ENCODE peak calls at places on chromosomes 2 and 18, in four cellular contexts. E, S, L and P are unnamed samples. For H3K4me1, the result is how much of the 10 kb centered on the place peaks cover.

GRCh38 chr2:232981356-232981755 is 31.7 kb downstream of the NGEF start:
- DNase-seq in L (no peak), S (no peak), E (no peak), P (no peak)

GRCh38 chr2:207375207-207375875 is 154.4 kb upstream of the CREB1 start:
- DNase-seq in S (no peak), E (no peak), L (no peak), P (no peak)

GRCh38 chr2:241344925-241345651 is 11.0 kb upstream of the FARP2 start:
- DNase-seq in S (no peak), E (no peak), L (peak), P (no peak)

GRCh38 chr18:11989174-11989573 is 7.9 kb downstream of the IMPA2 start:
- DNase-seq in S (no peak), L (no peak), E (no peak), P (no peak)

GRCh38 chr18:7728297-7728696 is 161.2 kb downstream of the PTPRM start:
- DNase-seq in L (no peak), S (no peak), E (no peak), P (no peak)

GRCh38 chr2:154484338-154485099 is 214.0 kb upstream of the KCNJ3 start:
- DNase-seq in L (no peak), E (no peak), S (no peak), P (no peak)

GRCh38 chr2:109447251-109447661 is 166.5 kb downstream of the SEPTIN10 start:
- DNase-seq in E (no peak), L (peak), S (no peak), P (no peak)

GRCh38 chr2:673615-674318 is 3.4 kb downstream of the TMEM18 start:
- DNase-seq in S (no peak), L (peak), E (no peak), P (no peak)

GRCh38 chr18:50969448-50969847 is 1.6 kb downstream of the ELAC1 start:
- DNase-seq in E (no peak), S (no peak), L (no peak), P (no peak)

GRCh38 chr2:60555066-60555793 is 1.8 kb upstream of the BCL11A start:
- DNase-seq in S (peak), L (peak), E (peak), P (peak)

GRCh38 chr2:231612199-231613053 is 19.8 kb downstream of the TEX44 start:
- DNase-seq in S (peak), L (peak), E (peak), P (peak)
- H3K4me1 ChIP-seq in S (half or more), L (under half), E (under half), P (under half)

GRCh38 chr2:142866426-142866825 is 11.0 kb upstream of the KYNU start:
- DNase-seq in L (no peak), E (no peak), S (no peak), P (no peak)
- H3K4me3 ChIP-seq in L (peak), E (no peak), S (no peak), P (no peak)

GRCh38 chr2:211144078-211144477 is 587.7 kb downstream of the CPS1 start:
- DNase-seq in E (no peak), S (no peak), L (peak), P (no peak)
- H3K27ac ChIP-seq in E (no peak), S (no peak), L (no peak), P (no peak)

DNA sequence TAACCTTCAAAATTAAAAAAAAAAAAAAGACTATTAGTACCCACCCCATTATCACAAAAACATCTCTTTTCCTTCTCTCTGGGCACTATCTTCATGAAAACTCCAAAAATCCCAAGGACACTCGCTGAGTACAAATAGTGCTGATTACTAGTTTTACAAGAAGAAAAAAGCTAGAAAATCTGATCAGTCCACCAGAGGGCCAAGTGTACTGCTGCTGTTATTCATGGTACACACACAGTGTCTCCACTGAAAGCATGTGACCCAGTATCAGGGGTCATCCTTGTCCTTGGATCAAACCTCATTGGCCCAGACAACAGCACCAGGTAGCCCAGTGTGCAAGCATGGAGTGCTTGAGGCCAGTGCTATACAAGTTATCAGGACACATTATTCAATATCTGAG is 382.7 kb upstream of the KLHL29 start:
- DNase-seq in E (no peak), L (no peak), S (no peak), P (no peak)
- H3K4me1 ChIP-seq in E (under half), L (under half), S (under half), P (under half)

GRCh38 chr2:113756088-113757058 is at the start of gene SLC35F5:
- DNase-seq in L (peak), E (peak), S (peak), P (peak)

GRCh38 chr2:113755690-113756063 is 765 bp downstream of the SLC35F5 start:
- DNase-seq in L (peak), E (no peak), S (peak), P (no peak)

GRCh38 chr2:113757059-113757657 is 716 bp upstream of the SLC35F5 start:
- DNase-seq in L (no peak), S (no peak), E (no peak), P (no peak)

GRCh38 chr2:113754989-113755689 is 1.3 kb downstream of the SLC35F5 start:
- DNase-seq in S (peak), L (peak), E (no peak), P (no peak)

DNA sequence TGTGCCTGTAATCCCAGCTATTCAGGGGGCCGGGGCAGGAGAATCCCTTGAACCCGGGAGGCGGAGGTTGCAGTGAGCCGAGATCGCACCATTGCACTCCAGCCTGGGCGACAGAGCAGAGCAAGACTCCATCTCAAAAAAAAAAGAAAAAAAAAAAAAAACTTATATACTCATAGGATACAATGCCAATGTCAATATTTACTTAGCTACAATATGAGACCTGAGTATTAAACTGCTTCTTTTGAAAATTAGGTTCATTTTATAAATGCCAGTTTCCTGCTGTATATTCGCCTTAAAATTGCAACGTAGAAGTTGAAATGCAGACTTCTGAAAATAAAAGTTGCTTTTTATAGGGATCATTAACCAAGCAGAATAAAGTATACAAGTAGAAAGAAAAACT is 2.3 kb downstream of the SLC35F5 start:
- DNase-seq in S (no peak), E (no peak), L (no peak), P (no peak)
- H3K4me3 ChIP-seq in S (peak), E (no peak), L (peak), P (peak)

DNA sequence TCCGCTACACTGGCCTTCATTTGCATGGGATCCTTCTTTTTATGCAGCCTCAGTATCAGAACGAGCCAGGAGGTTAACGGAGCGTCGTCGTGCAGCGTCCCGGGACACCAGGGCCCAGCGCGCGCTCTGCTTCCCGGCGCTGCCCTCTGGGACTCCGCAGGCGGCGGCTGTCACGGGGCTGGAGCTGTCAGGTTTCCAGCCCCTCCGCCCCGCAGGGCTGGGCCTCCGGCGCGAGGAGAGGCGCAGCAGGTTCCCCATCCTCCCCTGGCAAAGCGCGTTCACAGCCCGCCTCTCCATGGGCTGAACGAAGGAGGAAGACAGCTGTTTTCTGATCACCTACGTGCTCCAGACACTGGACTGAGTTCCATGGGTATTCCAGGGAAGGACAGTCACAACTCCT is 12.5 kb upstream of the PAX8 start:
- DNase-seq in L (no peak), E (no peak), S (no peak), P (no peak)
- H3K27ac ChIP-seq in L (no peak), E (no peak), S (no peak), P (no peak)

GRCh38 chr18:3460823-3461398 is 10.9 kb downstream of the TGIF1 start:
- DNase-seq in L (no peak), S (no peak), E (no peak), P (no peak)

GRCh38 chr18:3461704-3462103 is 11.7 kb downstream of the TGIF1 start:
- DNase-seq in S (no peak), L (no peak), E (no peak), P (no peak)

GRCh38 chr18:3466051-3466450 is 16.1 kb downstream of the TGIF1 start:
- DNase-seq in E (no peak), S (no peak), L (peak), P (no peak)

GRCh38 chr18:3466872-3467271 is 16.9 kb downstream of the TGIF1 start:
- DNase-seq in E (no peak), S (peak), L (no peak), P (peak)

GRCh38 chr18:3463052-3463451 is 13.1 kb downstream of the TGIF1 start:
- DNase-seq in L (peak), S (no peak), E (no peak), P (no peak)
- H3K4me1 ChIP-seq in L (half or more), S (under half), E (under half), P (under half)

GRCh38 chr18:37252854-37253396 is 312.7 kb downstream of the CELF4 start:
- DNase-seq in S (no peak), E (no peak), L (no peak), P (no peak)

GRCh38 chr18:37254973-37255372 is 310.6 kb downstream of the CELF4 start:
- DNase-seq in L (no peak), S (no peak), E (no peak), P (no peak)

GRCh38 chr18:37253424-37254255 is 312.0 kb downstream of the CELF4 start:
- DNase-seq in L (peak), S (no peak), E (no peak), P (no peak)

GRCh38 chr18:37252342-37252741 is 313.3 kb downstream of the CELF4 start:
- DNase-seq in L (no peak), E (no peak), S (no peak), P (no peak)

GRCh38 chr18:37254256-37254880 is 311.2 kb downstream of the CELF4 start:
- DNase-seq in E (no peak), S (no peak), L (peak), P (no peak)
- H3K4me3 ChIP-seq in E (no peak), S (no peak), L (peak), P (no peak)

DNA sequence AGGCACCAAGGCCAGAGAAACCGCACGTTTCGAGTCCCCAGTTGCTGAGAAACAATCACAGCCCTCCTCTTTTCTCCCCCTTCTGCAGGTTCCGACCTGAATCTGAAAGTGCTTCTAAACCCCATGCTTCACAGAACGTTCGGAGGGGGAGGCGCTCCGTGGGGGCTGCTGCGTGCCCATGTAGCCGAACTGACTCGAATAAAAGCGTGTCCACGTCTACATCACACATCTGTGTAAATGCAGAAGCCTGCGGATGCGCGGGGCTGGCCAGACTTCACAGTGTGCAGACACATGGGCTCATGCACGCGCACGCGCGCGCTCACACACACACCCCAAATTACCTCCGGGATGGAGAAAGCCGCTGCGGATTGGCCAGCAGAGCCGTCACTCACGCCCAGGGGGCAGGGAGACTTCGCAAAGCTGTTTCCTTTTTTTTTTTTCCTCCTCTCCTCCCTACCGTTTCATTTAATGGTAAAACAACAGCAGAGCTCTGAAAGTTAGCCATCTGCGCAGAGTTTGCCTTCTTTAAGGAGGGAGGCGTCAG is 2.3 kb downstream of the ZNF516 start:
- DNase-seq in S (peak), E (peak), L (peak), P (peak)
- H3K27ac ChIP-seq in S (peak), E (peak), L (peak), P (no peak)